ENCODE peak calls at places on chromosome 3, in five cellular contexts. U is heart left ventricle; V is GM23248; X is activated naive CD8-positive, alpha-beta T cell treated with anti-CD3 and anti-CD28 coated beads, Interleukin-2, amount 50 U/mL, for 24 hours; H is NCI-H510A treated with DMSO at 0.1 percent for 48 hours. B is an unnamed sample.
A peak's percentile ranks its signal among the peaks of the same experiment; 100 is the strongest.

GRCh38 chr3:104628185-104628789 is 738.4 kb upstream of the ALCAM start:
- DNase-seq in U (no peak), V (peak; percentile 84), X (no peak), H (no peak), B (peak; percentile 57)

GRCh38 chr3:34676431-34676830 is 878.0 kb downstream of the PDCD6IP start:
- DNase-seq in U (no peak), V (peak; percentile 8), X (no peak), H (no peak), B (no peak)

GRCh38 chr3:194265996-194266657 is 85.0 kb downstream of the CPN2 start:
- DNase-seq in U (no peak), V (no peak), X (no peak), H (no peak), B (no peak)

GRCh38 chr3:119884161-119884557 is 102.3 kb downstream of the NR1I2 start:
- DNase-seq in U (no peak), V (no peak), X (no peak), H (no peak), B (no peak)

GRCh38 chr3:148873270-148873927 is 8.3 kb downstream of the CPA3 start:
- DNase-seq in U (no peak), V (no peak), X (no peak), H (peak; percentile 15), B (no peak)

GRCh38 chr3:154862265-154862664 is 217.9 kb upstream of the MME start:
- DNase-seq in U (no peak), V (peak; percentile 5), X (no peak), H (no peak), B (peak; percentile 38)

GRCh38 chr3:28291577-28291976 is 50.2 kb downstream of the CMC1 start:
- DNase-seq in U (no peak), V (no peak), X (no peak), H (no peak), B (no peak)

GRCh38 chr3:192685801-192686200 is 41.5 kb downstream of the FGF12 start:
- DNase-seq in U (no peak), V (no peak), X (no peak), H (no peak), B (no peak)

GRCh38 chr3:26932752-26933151 is 310.2 kb downstream of the LRRC3B start:
- DNase-seq in U (no peak), V (no peak), X (no peak), H (no peak), B (no peak)

GRCh38 chr3:170757038-170757437 is 113.0 kb downstream of the RPL22L1 start:
- DNase-seq in U (no peak), V (no peak), X (no peak), H (no peak), B (no peak)

GRCh38 chr3:81465510-81465909 is 295.9 kb downstream of the GBE1 start:
- DNase-seq in U (no peak), V (no peak), X (no peak), H (no peak), B (no peak)

GRCh38 chr3:16864610-16865313 is 20.0 kb upstream of the PLCL2 start:
- DNase-seq in U (no peak), V (peak; percentile 78), X (no peak), H (no peak), B (peak; percentile 26)

B was measured in RPMI7951.